ENCODE peak calls at places on chromosomes 3 and 15, in nine cellular contexts. One of them, this sample, is unnamed.

GRCh38 chr3:36060950-36061349 is 319.4 kb upstream of the STAC start:
- DNase-seq in neural progenitor cell: no peak
- DNase-seq in fibroblast of villous mesenchyme: no peak
- DNase-seq in AG09309: no peak
- DNase-seq in brain microvascular endothelial cell: no peak
- DNase-seq in GM12865: no peak
- DNase-seq in heart left ventricle: no peak
- DNase-seq in GM23248: peak; percentile 27
- DNase-seq in heart right ventricle: no peak
- DNase-seq in this sample: no peak

GRCh38 chr15:63506537-63507035 is 2.2 kb downstream of the USP3 start:
- DNase-seq in fibroblast of villous mesenchyme: peak; percentile 75
- DNase-seq in brain microvascular endothelial cell: no peak
- DNase-seq in heart right ventricle: no peak
- DNase-seq in heart left ventricle: no peak
- DNase-seq in neural progenitor cell: no peak
- DNase-seq in GM12865: peak; percentile 46
- DNase-seq in GM23248: peak; percentile 54
- DNase-seq in AG09309: no peak
- DNase-seq in this sample: peak; percentile 59

GRCh38 chr15:80437492-80437891 is 33.3 kb downstream of the ARNT2 start:
- DNase-seq in GM12865: no peak
- DNase-seq in heart right ventricle: no peak
- DNase-seq in fibroblast of villous mesenchyme: no peak
- DNase-seq in AG09309: no peak
- DNase-seq in GM23248: no peak
- DNase-seq in heart left ventricle: no peak
- DNase-seq in brain microvascular endothelial cell: no peak
- DNase-seq in neural progenitor cell: no peak
- DNase-seq in this sample: no peak

GRCh38 chr15:64894395-64895056 is 17.2 kb upstream of the ANKDD1A start:
- DNase-seq in heart left ventricle: peak; percentile 48
- DNase-seq in fibroblast of villous mesenchyme: no peak
- DNase-seq in AG09309: no peak
- DNase-seq in GM23248: no peak
- DNase-seq in GM12865: peak; percentile 95
- DNase-seq in brain microvascular endothelial cell: no peak
- DNase-seq in heart right ventricle: peak; percentile 36
- DNase-seq in neural progenitor cell: peak; percentile 83
- DNase-seq in this sample: no peak

GRCh38 chr3:55735976-55736375 is 248.9 kb upstream of the WNT5A start:
- DNase-seq in neural progenitor cell: no peak
- DNase-seq in GM12865: no peak
- DNase-seq in fibroblast of villous mesenchyme: no peak
- DNase-seq in GM23248: no peak
- DNase-seq in heart left ventricle: no peak
- DNase-seq in brain microvascular endothelial cell: no peak
- DNase-seq in AG09309: peak; percentile 58
- DNase-seq in heart right ventricle: no peak
- DNase-seq in this sample: peak; percentile 13

GRCh38 chr3:197787412-197787811 is 3.6 kb upstream of the LRCH3 start:
- DNase-seq in neural progenitor cell: no peak
- DNase-seq in heart left ventricle: no peak
- DNase-seq in GM23248: no peak
- DNase-seq in heart right ventricle: no peak
- DNase-seq in brain microvascular endothelial cell: no peak
- DNase-seq in fibroblast of villous mesenchyme: no peak
- DNase-seq in AG09309: no peak
- DNase-seq in GM12865: no peak
- DNase-seq in this sample: no peak

GRCh38 chr3:63343674-63344073 is 65.6 kb downstream of the SYNPR start:
- DNase-seq in brain microvascular endothelial cell: peak; percentile 99
- DNase-seq in AG09309: peak; percentile 99
- DNase-seq in neural progenitor cell: peak; percentile 54
- DNase-seq in GM23248: peak; percentile 95
- DNase-seq in heart right ventricle: peak; percentile 47
- DNase-seq in fibroblast of villous mesenchyme: peak; percentile 99
- DNase-seq in heart left ventricle: peak; percentile 85
- DNase-seq in GM12865: peak; percentile 40
- DNase-seq in this sample: peak; percentile 99

GRCh38 chr3:142987080-142987700 is 14.2 kb upstream of the U2SURP start:
- DNase-seq in heart right ventricle: no peak
- DNase-seq in brain microvascular endothelial cell: peak; percentile 10
- DNase-seq in GM23248: peak; percentile 61
- DNase-seq in heart left ventricle: no peak
- DNase-seq in fibroblast of villous mesenchyme: peak; percentile 50
- DNase-seq in neural progenitor cell: peak; percentile 32
- DNase-seq in GM12865: peak; percentile 53
- DNase-seq in AG09309: no peak
- DNase-seq in this sample: peak; percentile 61

GRCh38 chr3:197309528-197310361 is 11.3 kb upstream of the DLG1 start:
- DNase-seq in fibroblast of villous mesenchyme: peak; percentile 93
- DNase-seq in AG09309: peak; percentile 92
- DNase-seq in brain microvascular endothelial cell: peak; percentile 87
- DNase-seq in GM23248: peak; percentile 93
- DNase-seq in heart right ventricle: no peak
- DNase-seq in GM12865: peak; percentile 52
- DNase-seq in heart left ventricle: no peak
- DNase-seq in neural progenitor cell: no peak
- DNase-seq in this sample: peak; percentile 95

GRCh38 chr15:98914626-98915025 is 93.0 kb downstream of the PGPEP1L start:
- DNase-seq in brain microvascular endothelial cell: peak; percentile 86
- DNase-seq in fibroblast of villous mesenchyme: peak; percentile 85
- DNase-seq in GM12865: no peak
- DNase-seq in heart right ventricle: no peak
- DNase-seq in AG09309: peak; percentile 69
- DNase-seq in heart left ventricle: no peak
- DNase-seq in neural progenitor cell: no peak
- DNase-seq in GM23248: peak; percentile 94
- DNase-seq in this sample: peak; percentile 95

GRCh38 chr3:66466606-66467270 is 34.1 kb downstream of the LRIG1 start:
- DNase-seq in brain microvascular endothelial cell: no peak
- DNase-seq in heart left ventricle: no peak
- DNase-seq in GM23248: no peak
- DNase-seq in AG09309: no peak
- DNase-seq in neural progenitor cell: peak; percentile 54
- DNase-seq in fibroblast of villous mesenchyme: no peak
- DNase-seq in GM12865: no peak
- DNase-seq in heart right ventricle: no peak
- DNase-seq in this sample: no peak

GRCh38 chr3:159731254-159731653 is 257.4 kb upstream of the IL12A start:
- DNase-seq in brain microvascular endothelial cell: no peak
- DNase-seq in neural progenitor cell: no peak
- DNase-seq in GM12865: no peak
- DNase-seq in heart left ventricle: no peak
- DNase-seq in AG09309: no peak
- DNase-seq in fibroblast of villous mesenchyme: no peak
- DNase-seq in GM23248: no peak
- DNase-seq in heart right ventricle: no peak
- DNase-seq in this sample: no peak

GRCh38 chr15:86167816-86168215 is 88.1 kb downstream of the AGBL1 start:
- DNase-seq in GM23248: no peak
- DNase-seq in heart right ventricle: no peak
- DNase-seq in fibroblast of villous mesenchyme: no peak
- DNase-seq in neural progenitor cell: no peak
- DNase-seq in AG09309: no peak
- DNase-seq in heart left ventricle: no peak
- DNase-seq in brain microvascular endothelial cell: no peak
- DNase-seq in GM12865: no peak
- DNase-seq in this sample: no peak

GRCh38 chr15:69132935-69133861 is 27.2 kb upstream of the GLCE start:
- DNase-seq in heart left ventricle: no peak
- DNase-seq in AG09309: no peak
- DNase-seq in GM23248: no peak
- DNase-seq in brain microvascular endothelial cell: no peak
- DNase-seq in heart right ventricle: no peak
- DNase-seq in fibroblast of villous mesenchyme: no peak
- DNase-seq in neural progenitor cell: no peak
- DNase-seq in GM12865: no peak
- DNase-seq in this sample: no peak

DNA sequence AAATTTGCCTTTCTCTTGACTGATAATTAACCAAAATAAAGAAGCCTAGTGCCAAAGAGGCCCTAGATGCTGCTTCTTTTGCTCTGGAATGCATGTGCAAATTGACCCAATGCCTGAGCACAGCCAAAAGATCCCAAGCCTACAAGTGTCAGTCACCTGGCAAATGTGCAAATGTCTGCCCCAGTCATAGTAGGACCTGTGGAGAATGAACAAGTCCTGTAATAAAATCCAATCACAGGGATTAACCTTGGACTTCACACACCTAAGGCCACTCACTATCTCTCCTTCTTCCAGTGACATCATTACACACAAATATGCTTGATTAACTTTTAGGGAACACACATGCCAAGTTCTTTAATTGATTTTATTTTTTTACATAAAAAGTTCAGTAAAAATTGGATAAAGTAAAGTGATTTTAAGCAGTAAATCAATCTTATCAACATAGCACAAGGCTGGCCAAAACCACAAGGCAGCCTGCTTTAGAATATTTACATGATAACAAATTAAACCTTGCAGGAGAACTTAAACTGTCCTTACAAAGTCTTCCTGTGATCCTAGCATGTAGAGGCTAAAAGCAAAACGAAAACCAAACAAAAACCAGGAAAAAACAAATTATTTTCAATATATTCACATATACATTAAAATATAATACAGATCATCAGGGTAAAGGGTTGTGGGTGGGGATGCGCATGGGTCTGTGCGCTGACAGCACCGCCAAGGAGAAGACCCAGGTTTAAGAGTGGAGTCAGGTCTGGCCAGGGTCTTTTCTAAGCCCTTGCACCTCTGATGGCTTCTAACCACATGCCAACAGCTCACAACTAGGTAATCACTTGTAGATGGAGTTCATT is 36.8 kb downstream of the NBEAL2 start:
- DNase-seq in GM23248: no peak
- DNase-seq in heart right ventricle: no peak
- DNase-seq in AG09309: no peak
- DNase-seq in brain microvascular endothelial cell: no peak
- DNase-seq in fibroblast of villous mesenchyme: no peak
- DNase-seq in neural progenitor cell: no peak
- DNase-seq in heart left ventricle: no peak
- DNase-seq in GM12865: no peak
- DNase-seq in this sample: no peak
- H3K4me3 ChIP-seq in GM23248: no peak overlapping the region
- H3K4me3 ChIP-seq in heart right ventricle: no peak overlapping the region
- H3K4me3 ChIP-seq in AG09309: no peak overlapping the region
- H3K4me3 ChIP-seq in brain microvascular endothelial cell: no peak overlapping the region
- H3K4me3 ChIP-seq in fibroblast of villous mesenchyme: no peak overlapping the region
- H3K4me3 ChIP-seq in neural progenitor cell: no peak overlapping the region
- H3K4me3 ChIP-seq in heart left ventricle: no peak overlapping the region
- H3K4me3 ChIP-seq in GM12865: no peak overlapping the region
- H3K4me3 ChIP-seq in this sample: no peak overlapping the region

GRCh38 chr15:55993111-55993803 is at the start of gene NEDD4:
- DNase-seq in heart left ventricle: peak; percentile 91
- DNase-seq in AG09309: peak; percentile 40
- DNase-seq in brain microvascular endothelial cell: peak; percentile 84
- DNase-seq in GM23248: peak; percentile 95
- DNase-seq in GM12865: peak; percentile 88
- DNase-seq in fibroblast of villous mesenchyme: peak; percentile 87
- DNase-seq in heart right ventricle: peak; percentile 87
- DNase-seq in neural progenitor cell: peak; percentile 90
- DNase-seq in this sample: peak; percentile 83
- H3K4me3 ChIP-seq in heart left ventricle: peak within 1 kb of the TSS; percentile 63
- H3K4me3 ChIP-seq in AG09309: peak within 1 kb of the TSS; percentile 86
- H3K4me3 ChIP-seq in brain microvascular endothelial cell: peak within 1 kb of the TSS; percentile 82
- H3K4me3 ChIP-seq in GM23248: peak within 1 kb of the TSS; percentile 77
- H3K4me3 ChIP-seq in GM12865: peak within 1 kb of the TSS; percentile 96
- H3K4me3 ChIP-seq in fibroblast of villous mesenchyme: peak within 1 kb of the TSS; percentile 84
- H3K4me3 ChIP-seq in heart right ventricle: peak within 1 kb of the TSS; percentile 91
- H3K4me3 ChIP-seq in neural progenitor cell: peak within 1 kb of the TSS; percentile 95
- H3K4me3 ChIP-seq in this sample: peak within 1 kb of the TSS; percentile 80

DNA sequence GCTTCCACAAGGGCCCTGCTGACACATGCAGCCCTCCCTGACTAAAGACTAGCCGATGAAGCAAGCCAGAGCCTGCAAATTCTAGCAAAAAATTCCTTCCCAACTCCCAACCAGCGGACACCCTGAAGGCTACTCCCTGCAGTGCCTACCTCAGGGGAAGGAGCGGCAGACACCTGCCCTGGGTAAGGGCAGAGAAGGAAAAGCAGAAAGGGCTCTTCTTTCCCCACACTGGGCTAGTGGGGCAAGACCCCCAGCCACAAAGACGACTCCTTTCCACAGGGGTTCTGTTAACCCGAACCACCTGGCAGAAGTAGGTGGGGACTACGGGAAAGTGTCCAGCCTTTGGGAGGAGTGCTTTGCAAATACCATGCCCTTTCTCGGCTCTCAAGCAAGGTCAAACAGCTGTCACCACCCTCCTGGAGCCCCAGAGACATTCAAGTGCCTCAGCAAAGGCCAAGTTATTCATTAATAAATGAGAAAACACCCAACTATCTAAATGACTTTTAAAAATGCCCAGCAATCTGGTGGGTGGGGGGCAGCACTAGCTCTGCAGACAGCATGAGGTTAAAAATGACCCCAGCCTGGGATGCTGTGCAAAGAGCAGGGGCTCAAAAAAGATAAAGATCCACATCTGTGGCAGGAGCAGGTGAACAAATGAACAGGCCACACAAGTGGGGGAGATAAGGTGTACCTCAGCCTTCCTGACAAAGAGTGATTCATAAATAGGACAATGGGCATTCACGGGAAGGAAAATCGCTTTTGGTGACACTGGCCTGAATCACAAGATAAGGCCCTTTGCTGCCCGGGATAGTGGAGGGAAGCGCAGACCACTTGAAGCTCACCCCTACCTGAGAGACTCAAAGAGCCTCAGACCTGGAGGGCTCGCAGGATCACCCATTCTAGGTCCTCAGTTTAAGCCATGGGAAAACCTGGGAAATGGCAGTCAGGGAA is 33.0 kb downstream of the CCDC12 start:
- DNase-seq in GM12865: no peak
- DNase-seq in neural progenitor cell: no peak
- DNase-seq in brain microvascular endothelial cell: no peak
- DNase-seq in heart right ventricle: no peak
- DNase-seq in AG09309: no peak
- DNase-seq in fibroblast of villous mesenchyme: no peak
- DNase-seq in GM23248: no peak
- DNase-seq in heart left ventricle: peak; percentile 68
- DNase-seq in this sample: no peak
- H3K4me3 ChIP-seq in GM12865: no peak overlapping the region
- H3K4me3 ChIP-seq in neural progenitor cell: no peak overlapping the region
- H3K4me3 ChIP-seq in brain microvascular endothelial cell: no peak overlapping the region
- H3K4me3 ChIP-seq in heart right ventricle: no peak overlapping the region
- H3K4me3 ChIP-seq in AG09309: no peak overlapping the region
- H3K4me3 ChIP-seq in fibroblast of villous mesenchyme: no peak overlapping the region
- H3K4me3 ChIP-seq in GM23248: no peak overlapping the region
- H3K4me3 ChIP-seq in heart left ventricle: peak overlapping the region; percentile 15
- H3K4me3 ChIP-seq in this sample: no peak overlapping the region

GRCh38 chr3:9862391-9863235 is 17.4 kb downstream of the CIDEC start:
- DNase-seq in AG09309: no peak
- DNase-seq in heart left ventricle: peak; percentile 76
- DNase-seq in fibroblast of villous mesenchyme: peak; percentile 79
- DNase-seq in heart right ventricle: peak; percentile 77
- DNase-seq in GM12865: no peak
- DNase-seq in neural progenitor cell: peak; percentile 86
- DNase-seq in brain microvascular endothelial cell: no peak
- DNase-seq in GM23248: peak; percentile 51
- DNase-seq in this sample: peak; percentile 63
- H3K4me3 ChIP-seq in AG09309: no peak overlapping the region
- H3K4me3 ChIP-seq in heart left ventricle: peak overlapping the region; percentile 62
- H3K4me3 ChIP-seq in fibroblast of villous mesenchyme: no peak overlapping the region
- H3K4me3 ChIP-seq in heart right ventricle: peak overlapping the region; percentile 42
- H3K4me3 ChIP-seq in GM12865: no peak overlapping the region
- H3K4me3 ChIP-seq in neural progenitor cell: peak overlapping the region; percentile 34
- H3K4me3 ChIP-seq in brain microvascular endothelial cell: peak overlapping the region; percentile 20
- H3K4me3 ChIP-seq in GM23248: peak overlapping the region; percentile 45
- H3K4me3 ChIP-seq in this sample: no peak overlapping the region